ENCODE peak calls at places on chromosomes 16 and 17, in seven cellular contexts. One of them, this sample, is unnamed.

GRCh38 chr16:85384831-85385462 is 228.2 kb upstream of the GSE1 start:
- DNase-seq in NCI-H1105: peak
- DNase-seq in stimulated activated naive CD8-positive, alpha-beta T cell treated with anti-CD3 and anti-CD28 coated beads, Interleukin-15, Interleukin-2, amounts not matched to agents 100 U/mL and 50 U/mL, for 24 hours: no peak
- DNase-seq in NCI-H460: no peak
- DNase-seq in amygdala: no peak
- DNase-seq in HT-29: peak
- DNase-seq in skeletal muscle cell: no peak
- DNase-seq in this sample: peak

GRCh38 chr16:73213761-73214480 is 166.0 kb upstream of the ZFHX3 start:
- DNase-seq in HT-29: no peak
- DNase-seq in NCI-H1105: peak
- DNase-seq in skeletal muscle cell: no peak
- DNase-seq in amygdala: no peak
- DNase-seq in stimulated activated naive CD8-positive, alpha-beta T cell treated with anti-CD3 and anti-CD28 coated beads, Interleukin-15, Interleukin-2, amounts not matched to agents 100 U/mL and 50 U/mL, for 24 hours: no peak
- DNase-seq in NCI-H460: no peak
- DNase-seq in this sample: no peak

GRCh38 chr16:19348578-19349315 is 63.2 kb downstream of the CLEC19A start:
- DNase-seq in amygdala: no peak
- DNase-seq in stimulated activated naive CD8-positive, alpha-beta T cell treated with anti-CD3 and anti-CD28 coated beads, Interleukin-15, Interleukin-2, amounts not matched to agents 100 U/mL and 50 U/mL, for 24 hours: no peak
- DNase-seq in NCI-H1105: no peak
- DNase-seq in skeletal muscle cell: no peak
- DNase-seq in NCI-H460: no peak
- DNase-seq in HT-29: no peak
- DNase-seq in this sample: no peak

GRCh38 chr17:27241346-27241946 is 52.5 kb upstream of the WSB1 start:
- DNase-seq in skeletal muscle cell: no peak
- DNase-seq in HT-29: peak
- DNase-seq in NCI-H1105: no peak
- DNase-seq in NCI-H460: no peak
- DNase-seq in stimulated activated naive CD8-positive, alpha-beta T cell treated with anti-CD3 and anti-CD28 coated beads, Interleukin-15, Interleukin-2, amounts not matched to agents 100 U/mL and 50 U/mL, for 24 hours: no peak
- DNase-seq in amygdala: no peak
- DNase-seq in this sample: peak

GRCh38 chr17:30378191-30378796 is 433 bp upstream of the CPD start:
- DNase-seq in HT-29: no peak
- DNase-seq in skeletal muscle cell: no peak
- DNase-seq in NCI-H460: no peak
- DNase-seq in amygdala: no peak
- DNase-seq in stimulated activated naive CD8-positive, alpha-beta T cell treated with anti-CD3 and anti-CD28 coated beads, Interleukin-15, Interleukin-2, amounts not matched to agents 100 U/mL and 50 U/mL, for 24 hours: peak
- DNase-seq in NCI-H1105: no peak
- DNase-seq in this sample: no peak

GRCh38 chr16:81376880-81377279 is 62.1 kb downstream of the GAN start:
- DNase-seq in HT-29: peak
- DNase-seq in NCI-H460: no peak
- DNase-seq in amygdala: no peak
- DNase-seq in skeletal muscle cell: no peak
- DNase-seq in NCI-H1105: no peak
- DNase-seq in stimulated activated naive CD8-positive, alpha-beta T cell treated with anti-CD3 and anti-CD28 coated beads, Interleukin-15, Interleukin-2, amounts not matched to agents 100 U/mL and 50 U/mL, for 24 hours: peak
- DNase-seq in this sample: peak

GRCh38 chr16:48131201-48131600 is 24.6 kb downstream of the ABCC12 start:
- DNase-seq in NCI-H1105: no peak
- DNase-seq in NCI-H460: no peak
- DNase-seq in skeletal muscle cell: no peak
- DNase-seq in HT-29: no peak
- DNase-seq in amygdala: no peak
- DNase-seq in stimulated activated naive CD8-positive, alpha-beta T cell treated with anti-CD3 and anti-CD28 coated beads, Interleukin-15, Interleukin-2, amounts not matched to agents 100 U/mL and 50 U/mL, for 24 hours: no peak
- DNase-seq in this sample: no peak

GRCh38 chr17:30831663-30832437 is at the start of gene ATAD5:
- DNase-seq in stimulated activated naive CD8-positive, alpha-beta T cell treated with anti-CD3 and anti-CD28 coated beads, Interleukin-15, Interleukin-2, amounts not matched to agents 100 U/mL and 50 U/mL, for 24 hours: peak
- DNase-seq in HT-29: peak
- DNase-seq in NCI-H1105: peak
- DNase-seq in amygdala: peak
- DNase-seq in skeletal muscle cell: peak
- DNase-seq in NCI-H460: peak
- DNase-seq in this sample: no peak

GRCh38 chr16:11472410-11472809 is 114.3 kb downstream of the LITAF start:
- DNase-seq in NCI-H460: no peak
- DNase-seq in amygdala: no peak
- DNase-seq in stimulated activated naive CD8-positive, alpha-beta T cell treated with anti-CD3 and anti-CD28 coated beads, Interleukin-15, Interleukin-2, amounts not matched to agents 100 U/mL and 50 U/mL, for 24 hours: no peak
- DNase-seq in HT-29: no peak
- DNase-seq in skeletal muscle cell: no peak
- DNase-seq in NCI-H1105: no peak
- DNase-seq in this sample: no peak

GRCh38 chr17:66885417-66885816 is 50.5 kb downstream of the CACNG5 start:
- DNase-seq in skeletal muscle cell: no peak
- DNase-seq in stimulated activated naive CD8-positive, alpha-beta T cell treated with anti-CD3 and anti-CD28 coated beads, Interleukin-15, Interleukin-2, amounts not matched to agents 100 U/mL and 50 U/mL, for 24 hours: no peak
- DNase-seq in amygdala: peak
- DNase-seq in HT-29: no peak
- DNase-seq in NCI-H460: no peak
- DNase-seq in NCI-H1105: no peak
- DNase-seq in this sample: no peak